ENCODE peak calls at places on chromosomes 16 and 17, in five cellular contexts. N is A549, D is K562, K is GM23338, G is GM12878. H is an unnamed sample.

GRCh38 chr17:58995247-58995940 is 111.3 kb downstream of the TRIM37 start:
- DNase-seq in K (no peak), G (no peak), N (no peak), D (no peak), H (no peak)

GRCh38 chr17:82845163-82845807 is 5.5 kb upstream of the ZNF750 start:
- DNase-seq in D (no peak), N (no peak), G (no peak), K (no peak), H (no peak)

GRCh38 chr17:30378191-30378796 is 433 bp upstream of the CPD start:
- DNase-seq in G (no peak), D (peak; percentile 32), K (peak; percentile 37), N (no peak), H (no peak)

GRCh38 chr16:54178491-54178976 is 108.1 kb downstream of the IRX3 start:
- DNase-seq in K (no peak), N (no peak), D (no peak), G (no peak), H (no peak)

GRCh38 chr17:57464191-57464864 is 208.0 kb downstream of the MSI2 start:
- DNase-seq in K (no peak), D (no peak), G (no peak), N (no peak), H (no peak)

GRCh38 chr17:57424777-57425188 is 168.5 kb downstream of the MSI2 start:
- DNase-seq in K (no peak), G (no peak), N (no peak), D (no peak), H (peak; percentile 59)

GRCh38 chr16:80317132-80318098 is 223.4 kb upstream of the DYNLRB2 start:
- DNase-seq in K (peak; percentile 66), D (peak; percentile 19), N (peak; percentile 17), G (no peak), H (peak; percentile 16)

GRCh38 chr16:89322381-89323119 is 105.0 kb downstream of the ZNF778 start:
- DNase-seq in G (no peak), D (peak; percentile 55), N (peak; percentile 60), K (peak; percentile 87), H (peak; percentile 74)

GRCh38 chr17:61076649-61077048 is 323.0 kb upstream of the TBX2 start:
- DNase-seq in D (no peak), G (no peak), K (no peak), N (no peak), H (peak; percentile 39)

GRCh38 chr17:45794840-45795239 is 10.7 kb downstream of the CRHR1 start:
- DNase-seq in K (peak; percentile 64), N (peak; percentile 49), D (peak; percentile 45), G (no peak), H (no peak)

GRCh38 chr17:13088666-13089065 is 70.8 kb upstream of the ELAC2 start:
- DNase-seq in N (no peak), D (no peak), K (no peak), G (no peak), H (no peak)

GRCh38 chr17:45813051-45813731 is 29.1 kb downstream of the CRHR1 start:
- DNase-seq in G (no peak), N (no peak), D (peak; percentile 54), K (peak; percentile 94), H (no peak)

GRCh38 chr16:80958284-80958683 is 48.4 kb downstream of the CMC2 start:
- DNase-seq in D (no peak), N (no peak), G (no peak), K (no peak), H (no peak)

GRCh38 chr16:88651276-88651988 is 579 bp upstream of the CYBA start:
- DNase-seq in K (peak; percentile 48), N (peak; percentile 48), D (peak; percentile 88), G (peak; percentile 92), H (peak; percentile 94)

GRCh38 chr17:74521701-74522201 is 9.5 kb downstream of the CD300LB start:
- DNase-seq in N (no peak), D (no peak), G (no peak), K (no peak), H (no peak)

GRCh38 chr16:27748868-27749546 is 199.1 kb downstream of the KATNIP start:
- DNase-seq in D (peak; percentile 89), G (peak; percentile 1), K (peak; percentile 77), N (peak; percentile 37), H (peak; percentile 25)

GRCh38 chr17:35243459-35244204 is 760 bp downstream of the SLFN5 start:
- DNase-seq in G (no peak), N (peak; percentile 41), K (peak; percentile 54), D (no peak), H (no peak)

GRCh38 chr17:35242158-35242804 is 591 bp upstream of the SLFN5 start:
- DNase-seq in K (peak; percentile 95), N (peak; percentile 69), D (peak; percentile 22), G (no peak), H (peak; percentile 53)

GRCh38 chr17:35245196-35245486 is 2.3 kb downstream of the SLFN5 start:
- DNase-seq in N (peak; percentile 75), K (no peak), G (no peak), D (no peak), H (no peak)

GRCh38 chr17:35242805-35243458 is at the start of gene SLFN5:
- DNase-seq in G (peak; percentile 73), D (peak; percentile 79), N (peak; percentile 91), K (peak; percentile 92), H (peak; percentile 68)

GRCh38 chr17:35244345-35245195 is 1.7 kb downstream of the SLFN5 start:
- DNase-seq in N (peak; percentile 54), K (peak; percentile 52), G (no peak), D (peak; percentile 12), H (peak; percentile 6)
- TF ChIP-seq JUNB in N (no peak), K (no peak), G (no peak), D (no peak), H (no peak)

GRCh38 chr16:14455577-14455976 is 174.5 kb downstream of the PARN start:
- DNase-seq in D (peak; percentile 13), G (no peak), N (peak; percentile 40), K (peak; percentile 38), H (peak; percentile 18)
- TF ChIP-seq JUNB in D (no peak), G (no peak), N (no peak), K (no peak), H (no peak)

GRCh38 chr17:27244481-27245223 is 49.3 kb upstream of the WSB1 start:
- DNase-seq in D (no peak), G (no peak), N (peak; percentile 58), K (peak; percentile 74), H (peak; percentile 53)
- TF ChIP-seq JUNB in D (no peak), G (no peak), N (no peak), K (no peak), H (no peak)

DNA sequence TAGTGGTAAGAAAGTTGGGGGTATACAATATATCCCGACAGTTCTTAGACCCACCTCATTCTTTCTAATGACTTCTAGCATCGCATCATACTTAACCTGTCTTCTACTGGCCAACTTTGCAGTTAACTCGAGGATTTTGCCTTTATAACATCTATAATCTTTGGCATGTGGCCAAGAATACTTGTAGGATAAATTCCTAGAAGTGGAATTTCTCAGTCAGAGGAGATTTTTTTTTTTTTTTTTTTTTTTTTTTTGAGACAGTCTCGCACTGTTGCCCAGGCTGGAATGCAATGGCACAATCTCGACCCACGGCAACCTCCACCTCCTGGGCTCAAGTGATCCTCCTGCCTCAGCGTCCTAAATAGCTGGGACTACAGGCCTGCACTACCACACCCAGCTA is 253.5 kb downstream of the MRTFB start:
- DNase-seq in G (no peak), N (no peak), D (no peak), K (no peak), H (no peak)
- TF ChIP-seq JUNB in G (no peak), N (no peak), D (no peak), K (no peak), H (no peak)

GRCh38 chr17:7060165-7060890 is 16.4 kb upstream of the SLC16A11 start:
- DNase-seq in G (no peak), K (no peak), N (peak; percentile 96), D (peak; percentile 43), H (peak; percentile 59)
- TF ChIP-seq JUNB in G (peak; percentile 68), K (no peak), N (peak; percentile 99), D (no peak), H (no peak)

DNA sequence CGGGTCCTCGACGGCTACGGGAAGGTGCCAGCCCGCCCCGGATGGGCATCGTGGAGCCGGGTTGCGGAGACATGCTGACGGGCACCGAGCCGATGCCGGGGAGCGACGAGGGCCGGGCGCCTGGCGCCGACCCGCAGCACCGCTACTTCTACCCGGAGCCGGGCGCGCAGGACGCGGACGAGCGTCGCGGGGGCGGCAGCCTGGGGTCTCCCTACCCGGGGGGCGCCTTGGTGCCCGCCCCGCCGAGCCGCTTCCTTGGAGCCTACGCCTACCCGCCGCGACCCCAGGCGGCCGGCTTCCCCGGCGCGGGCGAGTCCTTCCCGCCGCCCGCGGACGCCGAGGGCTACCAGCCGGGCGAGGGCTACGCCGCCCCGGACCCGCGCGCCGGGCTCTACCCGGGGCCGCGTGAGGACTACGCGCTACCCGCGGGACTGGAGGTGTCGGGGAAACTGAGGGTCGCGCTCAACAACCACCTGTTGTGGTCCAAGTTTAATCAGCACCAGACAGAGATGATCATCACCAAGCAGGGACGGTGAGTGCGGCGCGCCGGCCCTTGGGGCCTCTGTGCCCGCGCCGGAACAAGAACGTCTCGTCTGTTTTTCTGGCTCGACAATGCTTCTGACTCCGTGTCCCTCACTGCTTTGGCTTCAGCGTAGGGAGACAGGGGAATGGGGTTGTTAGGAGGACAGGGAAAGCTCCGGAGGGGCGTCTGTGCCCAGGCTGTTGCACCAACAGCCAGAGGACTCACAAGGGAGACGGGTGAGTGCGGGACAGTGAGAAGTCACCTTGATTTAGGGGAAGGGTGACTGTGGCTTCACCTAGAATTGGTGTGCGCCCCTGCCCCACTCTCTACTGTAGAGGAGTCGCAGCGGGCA is 615 bp downstream of the TBX21 start:
- DNase-seq in K (peak; percentile 55), N (no peak), G (no peak), D (no peak), H (no peak)
- TF ChIP-seq JUNB in K (no peak), N (no peak), G (no peak), D (no peak), H (no peak)

DNA sequence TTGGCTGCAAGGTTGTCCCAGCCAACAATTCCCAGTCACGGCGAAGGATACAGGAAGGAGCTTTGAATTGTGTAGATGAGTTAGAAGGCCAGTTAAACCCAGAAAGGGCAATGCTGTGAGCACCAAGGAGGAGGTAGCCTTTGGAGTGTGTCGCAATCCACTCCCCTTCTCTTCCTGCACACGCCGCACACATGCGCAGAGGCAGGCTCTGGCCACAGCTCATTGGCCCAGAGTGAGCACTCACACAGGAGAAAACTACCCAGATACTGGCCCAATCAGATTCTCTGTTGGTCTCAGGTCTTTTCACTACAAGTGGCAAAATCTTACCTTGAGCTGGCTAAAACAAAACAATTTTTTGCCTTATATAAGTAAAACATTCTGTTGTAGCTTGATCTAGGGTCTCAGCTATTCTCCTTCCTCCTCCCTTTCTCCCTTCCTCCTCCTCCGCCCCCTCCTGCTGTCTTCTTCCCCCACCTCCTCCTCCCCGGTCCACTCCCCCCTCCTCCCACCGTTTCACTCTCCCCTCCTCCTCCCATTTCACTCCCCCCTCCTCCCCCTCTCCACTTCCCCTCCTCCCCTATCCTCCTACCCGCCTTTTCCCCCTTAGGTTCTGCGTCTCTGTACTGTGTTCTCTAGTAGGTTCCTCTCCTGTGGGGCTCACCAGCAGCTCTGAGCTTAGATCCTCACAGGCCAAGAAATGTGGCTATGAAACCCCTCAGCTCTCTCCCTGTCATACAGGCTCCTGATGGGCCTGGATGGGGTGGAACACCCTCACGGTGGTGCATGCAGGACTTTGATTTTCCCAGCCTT is 344.9 kb downstream of the CPPED1 start:
- DNase-seq in K (no peak), N (no peak), D (no peak), G (no peak), H (no peak)
- TF ChIP-seq JUNB in K (no peak), N (no peak), D (no peak), G (no peak), H (no peak)

GRCh38 chr17:47316316-47316715 is 7.4 kb upstream of the EFCAB13 start:
- DNase-seq in D (no peak), K (no peak), N (no peak), G (no peak), H (peak; percentile 68)
- TF ChIP-seq JUNB in D (no peak), K (no peak), N (no peak), G (no peak), H (no peak)

GRCh38 chr17:41026668-41027471 is at the start of gene KRTAP1-5:
- DNase-seq in G (no peak), N (no peak), K (no peak), D (no peak), H (no peak)
- TF ChIP-seq JUNB in G (no peak), N (no peak), K (no peak), D (no peak), H (no peak)

H was measured in HepG2.